ENCODE peak calls at places on chromosomes 12 and 14, in four cellular contexts. Y, Z, J and D are unnamed samples.

GRCh38 chr14:74425525-74426201 is 347 bp downstream of the SYNDIG1L start:
- DNase-seq in J (peak; percentile 49), Y (no peak), Z (peak; percentile 38), D (peak; percentile 33)

GRCh38 chr14:87457727-87458126 is 535.3 kb downstream of the GALC start:
- DNase-seq in J (no peak), Y (no peak), Z (no peak), D (no peak)

GRCh38 chr14:22567437-22567836 is 21.6 kb downstream of the DAD1 start:
- DNase-seq in Y (no peak), Z (no peak), J (no peak), D (no peak)

GRCh38 chr14:51859136-51859535 is 1.3 kb upstream of the GNG2 start:
- DNase-seq in J (no peak), Z (no peak), Y (no peak), D (no peak)

GRCh38 chr12:110365743-110366473 is 37.6 kb downstream of the ANAPC7 start:
- DNase-seq in J (no peak), Z (no peak), Y (no peak), D (no peak)

GRCh38 chr12:62800707-62801400 is 134.1 kb downstream of the PPM1H start:
- DNase-seq in Z (no peak), Y (no peak), J (no peak), D (no peak)

GRCh38 chr12:128864516-128865186 is 11.4 kb downstream of the GLT1D1 start:
- DNase-seq in J (peak; percentile 77), Z (peak; percentile 50), Y (peak; percentile 40), D (no peak)

GRCh38 chr14:46490150-46490769 is 161.3 kb downstream of the RPL10L start:
- DNase-seq in Z (no peak), Y (no peak), J (no peak), D (no peak)

GRCh38 chr12:8609061-8609570 is 3.5 kb downstream of the AICDA start:
- DNase-seq in Y (no peak), J (no peak), Z (no peak), D (no peak)

GRCh38 chr14:54335569-54336155 is 61.1 kb upstream of the CDKN3 start:
- DNase-seq in J (no peak), Z (no peak), Y (no peak), D (no peak)

GRCh38 chr14:102184678-102185040 is 45.0 kb downstream of the WDR20 start:
- DNase-seq in J (no peak), Y (peak; percentile 8), Z (no peak), D (no peak)

GRCh38 chr14:66920196-66920595 is 269.0 kb upstream of the GARIN2 start:
- DNase-seq in J (no peak), Y (no peak), Z (no peak), D (no peak)

GRCh38 chr12:77049767-77050353 is 15.5 kb downstream of the E2F7 start:
- DNase-seq in Y (no peak), J (no peak), Z (no peak), D (no peak)

GRCh38 chr12:46578190-46578982 is 205.8 kb upstream of the SLC38A2 start:
- DNase-seq in Z (no peak), J (no peak), Y (no peak), D (no peak)

GRCh38 chr12:76946451-76946850 is 67.6 kb upstream of the CSRP2 start:
- DNase-seq in Y (no peak), J (no peak), Z (no peak), D (no peak)

GRCh38 chr14:20630340-20631022 is 11.0 kb downstream of the OR6S1 start:
- DNase-seq in Z (no peak), Y (no peak), J (no peak), D (no peak)

GRCh38 chr12:107145397-107145796 is 52.0 kb upstream of the CRY1 start:
- DNase-seq in Y (no peak), Z (no peak), J (no peak), D (no peak)

GRCh38 chr12:91877022-91877421 is 268.6 kb downstream of the BTG1 start:
- DNase-seq in Y (peak; percentile 67), Z (no peak), J (peak; percentile 46), D (peak; percentile 38)

GRCh38 chr12:55955800-55956508 is 9.9 kb downstream of the PMEL start:
- DNase-seq in J (no peak), Y (no peak), Z (no peak), D (no peak)

GRCh38 chr12:49415426-49416040 is 48.3 kb downstream of the SPATS2 start:
- DNase-seq in Z (no peak), Y (no peak), J (no peak), D (no peak)

GRCh38 chr14:70716483-70716882 is 74.8 kb downstream of the TTC9 start:
- DNase-seq in Z (no peak), Y (no peak), J (peak; percentile 68), D (no peak)
- H3K27me3 ChIP-seq in Z (peaks cover 24% of the 10 kb centered on the region), Y (peaks cover 5% of the 10 kb centered on the region), J (no peaks in the 10 kb centered on the region), D (no peaks in the 10 kb centered on the region)

GRCh38 chr12:3202734-3203446 is 125.7 kb downstream of the TSPAN9 start:
- DNase-seq in Y (no peak), J (peak; percentile 65), Z (no peak), D (peak; percentile 67)
- H3K4me1 ChIP-seq in Y (no peaks in the 10 kb centered on the region), J (no peaks in the 10 kb centered on the region), Z (peaks cover 91% of the 10 kb centered on the region), D (peaks cover 55% of the 10 kb centered on the region)

GRCh38 chr12:120175537-120175936 is 19.0 kb downstream of the GCN1 start:
- DNase-seq in Y (no peak), Z (no peak), J (no peak), D (no peak)
- TF ChIP-seq CTCF in Y (no peak), Z (no peak), J (no peak), D (no peak)

GRCh38 chr12:114405449-114406271 is at the start of gene TBX5:
- DNase-seq in J (no peak), Y (no peak), Z (no peak), D (peak; percentile 47)

GRCh38 chr12:114403690-114404450 is 2.1 kb downstream of the TBX5 start:
- DNase-seq in Y (no peak), J (no peak), Z (peak; percentile 53), D (peak; percentile 81)

GRCh38 chr12:114406326-114407033 is 536 bp upstream of the TBX5 start:
- DNase-seq in Y (no peak), Z (no peak), J (no peak), D (no peak)

GRCh38 chr12:114404451-114405198 is 1.3 kb downstream of the TBX5 start:
- DNase-seq in Z (no peak), J (no peak), Y (no peak), D (no peak)

GRCh38 chr12:114405199-114405448 is 820 bp downstream of the TBX5 start:
- DNase-seq in Y (no peak), Z (no peak), J (no peak), D (no peak)
- H3K27me3 ChIP-seq in Y (peaks cover 100% of the 10 kb centered on the region), Z (peaks cover 97% of the 10 kb centered on the region), J (peaks cover 15% of the 10 kb centered on the region), D (peaks cover 41% of the 10 kb centered on the region)

DNA sequence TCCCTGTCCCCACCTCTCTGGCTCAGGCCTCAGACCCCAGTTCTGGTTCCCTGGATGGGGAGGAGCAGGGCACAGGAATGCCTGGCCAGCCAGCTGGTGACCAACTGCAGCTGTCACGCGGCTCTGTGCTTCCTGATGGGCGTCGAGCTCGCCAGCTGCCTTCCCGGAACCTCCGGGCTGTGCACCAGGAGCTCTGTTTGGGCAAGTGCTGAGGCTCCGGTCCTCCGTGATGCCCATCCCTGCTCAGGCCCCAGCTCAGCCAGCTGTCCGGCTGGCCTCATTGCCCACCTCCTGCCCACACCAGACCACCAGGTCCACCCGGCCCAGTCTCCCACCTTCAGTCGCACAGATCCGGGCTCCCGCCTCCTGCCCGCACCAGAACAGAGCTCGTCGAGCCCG is 4.8 kb downstream of the IFFO1 start:
- DNase-seq in Z (peak; percentile 82), J (no peak), Y (peak; percentile 88), D (peak; percentile 73)
- H3K4me1 ChIP-seq in Z (peaks cover 91% of the 10 kb centered on the region), J (no peaks in the 10 kb centered on the region), Y (no peaks in the 10 kb centered on the region), D (peaks cover 76% of the 10 kb centered on the region)

DNA sequence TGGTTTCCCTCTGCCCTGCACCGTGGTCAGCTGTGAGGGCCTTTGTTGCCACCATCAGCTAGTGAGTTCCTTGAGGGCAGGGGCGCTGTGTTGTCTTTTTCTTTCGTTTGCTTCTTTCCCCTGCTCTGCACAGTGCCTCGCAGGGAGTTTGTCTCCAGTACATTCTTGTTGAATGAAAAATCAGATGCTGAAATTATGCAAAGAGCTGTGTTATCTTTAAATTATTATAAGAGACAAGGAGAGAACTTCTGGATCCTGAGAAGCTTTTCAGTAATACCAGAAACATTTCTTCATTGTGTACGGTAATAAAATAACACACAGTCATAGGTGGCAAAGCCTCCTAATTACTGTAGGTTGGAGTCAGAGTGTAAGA is 14.9 kb downstream of the EML1 start:
- DNase-seq in J (no peak), Y (no peak), Z (no peak), D (no peak)
- TF ChIP-seq CTCF in J (no peak), Y (no peak), Z (no peak), D (no peak)